ENCODE peak calls at places on chromosomes 12 and 14, in five cellular contexts. L is IMR-90, B is neuronal stem cell, G is H1, K is mesenchymal stem cell. E is an unnamed sample.

GRCh38 chr14:61704554-61704953 is 9.2 kb downstream of the HIF1A start:
- DNase-seq in L (no peak), B (no peak), G (no peak), K (no peak), E (no peak)

GRCh38 chr12:56988207-56988739 is 18.1 kb downstream of the ZBTB39 start:
- DNase-seq in L (no peak), B (no peak), G (peak), K (peak), E (peak)

GRCh38 chr14:53668861-53669260 is 287.8 kb downstream of the BMP4 start:
- DNase-seq in L (peak), B (no peak), G (no peak), K (peak), E (no peak)

GRCh38 chr12:97164936-97165335 is 257.9 kb downstream of the NEDD1 start:
- DNase-seq in L (no peak), B (no peak), G (no peak), K (no peak), E (no peak)

GRCh38 chr12:92403210-92404175 is 257.8 kb upstream of the BTG1 start:
- DNase-seq in L (no peak), B (no peak), G (no peak), K (no peak), E (peak)

GRCh38 chr14:64857979-64858740 is 21.5 kb downstream of the SPTB start:
- DNase-seq in L (no peak), B (no peak), G (no peak), K (no peak), E (peak)

GRCh38 chr14:58772814-58773620 is 135.3 kb downstream of the DACT1 start:
- DNase-seq in L (peak), B (no peak), G (no peak), K (peak), E (peak)

GRCh38 chr12:68896881-68897540 is 36.0 kb downstream of the CPM start:
- DNase-seq in L (no peak), B (no peak), G (no peak), K (no peak), E (no peak)

GRCh38 chr14:23294734-23295561 is 7.7 kb downstream of the PPP1R3E start:
- DNase-seq in L (peak), B (peak), G (peak), K (peak), E (peak)

GRCh38 chr12:121711925-121712461 is 559 bp upstream of the TMEM120B start:
- DNase-seq in L (no peak), B (no peak), G (no peak), K (no peak), E (peak)

GRCh38 chr12:43576162-43576561 is 24.2 kb upstream of the ADAMTS20 start:
- DNase-seq in L (no peak), B (no peak), G (no peak), K (no peak), E (no peak)

GRCh38 chr12:78916845-78917480 is 52.4 kb downstream of the SYT1 start:
- DNase-seq in L (peak), B (no peak), G (no peak), K (peak), E (peak)

GRCh38 chr14:87896393-87897380 is 96.3 kb downstream of the GALC start:
- DNase-seq in L (peak), B (peak), G (no peak), K (peak), E (peak)

GRCh38 chr14:89486961-89487360 is 69.9 kb upstream of the FOXN3 start:
- DNase-seq in L (no peak), B (no peak), G (no peak), K (no peak), E (no peak)

GRCh38 chr12:121404734-121405133 is 4.8 kb downstream of the RNF34 start:
- DNase-seq in L (no peak), B (no peak), G (no peak), K (no peak), E (no peak)

GRCh38 chr12:131860472-131861260 is 32.5 kb downstream of the MMP17 start:
- DNase-seq in L (peak), B (peak), G (no peak), K (peak), E (peak)

GRCh38 chr14:24060984-24061913 is 9.4 kb downstream of the CARMIL3 start:
- DNase-seq in L (no peak), B (no peak), G (no peak), K (no peak), E (no peak)

GRCh38 chr14:81990312-81990761 is 456.7 kb upstream of the SEL1L start:
- DNase-seq in L (peak), B (peak), G (peak), K (peak), E (peak)

GRCh38 chr14:73817020-73817419 is 34.6 kb upstream of the PTGR2 start:
- DNase-seq in L (no peak), B (no peak), G (no peak), K (no peak), E (no peak)

GRCh38 chr14:85443001-85443400 is 86.9 kb upstream of the FLRT2 start:
- DNase-seq in L (peak), B (no peak), G (no peak), K (no peak), E (no peak)

GRCh38 chr12:24668563-24668962 is 280.3 kb downstream of the BCAT1 start:
- DNase-seq in L (peak), B (no peak), G (no peak), K (peak), E (no peak)

GRCh38 chr12:132390287-132391076 is 61.1 kb upstream of the GALNT9 start:
- DNase-seq in L (no peak), B (no peak), G (no peak), K (no peak), E (no peak)

GRCh38 chr12:76876696-76877229 is 2.1 kb downstream of the CSRP2 start:
- DNase-seq in L (no peak), B (no peak), G (no peak), K (no peak), E (no peak)

GRCh38 chr14:72545411-72546311 is 348.2 kb downstream of the DPF3 start:
- DNase-seq in L (no peak), B (no peak), G (no peak), K (no peak), E (no peak)

GRCh38 chr14:29233188-29233587 is 466.6 kb downstream of the FOXG1 start:
- DNase-seq in L (no peak), B (no peak), G (no peak), K (peak), E (no peak)

GRCh38 chr12:75564398-75564797 is 53.0 kb upstream of the KRR1 start:
- DNase-seq in L (no peak), B (no peak), G (no peak), K (no peak), E (no peak)

GRCh38 chr12:104478396-104479140 is 21.8 kb downstream of the CHST11 start:
- DNase-seq in L (no peak), B (no peak), G (no peak), K (peak), E (no peak)

GRCh38 chr12:4829161-4829792 is 80.4 kb upstream of the KCNA1 start:
- DNase-seq in L (no peak), B (no peak), G (no peak), K (no peak), E (no peak)

GRCh38 chr14:105010106-105010505 is 10.8 kb downstream of the CDCA4 start:
- DNase-seq in L (no peak), B (no peak), G (no peak), K (no peak), E (no peak)
- H3K4ac ChIP-seq in L (no peak), B (no peak), G (no peak), K (no peak), E (no peak)

GRCh38 chr12:95220190-95220589 is 2.6 kb downstream of the VEZT start:
- DNase-seq in L (no peak), B (no peak), G (no peak), K (no peak), E (no peak)
- H3K4ac ChIP-seq in L (peak), B (no peak), G (no peak), K (no peak), E (no peak)

GRCh38 chr14:102319351-102320032 is at the start of gene ZNF839:
- DNase-seq in L (peak), B (peak), G (peak), K (peak), E (peak)
- H3K4ac ChIP-seq in L (peak), B (no peak), G (peak), K (peak), E (peak)

GRCh38 chr14:93319958-93320357 is 12.9 kb downstream of the BTBD7 start:
- DNase-seq in L (no peak), B (no peak), G (no peak), K (no peak), E (no peak)

GRCh38 chr14:93320489-93320888 is 12.3 kb downstream of the BTBD7 start:
- DNase-seq in L (peak), B (no peak), G (no peak), K (no peak), E (no peak)

GRCh38 chr14:93326196-93326595 is 6.6 kb downstream of the BTBD7 start:
- DNase-seq in L (no peak), B (no peak), G (no peak), K (no peak), E (no peak)

GRCh38 chr14:93323597-93323992 is 9.2 kb downstream of the BTBD7 start:
- DNase-seq in L (no peak), B (no peak), G (no peak), K (no peak), E (no peak)

GRCh38 chr14:93322886-93323596 is 9.8 kb downstream of the BTBD7 start:
- DNase-seq in L (no peak), B (no peak), G (no peak), K (no peak), E (no peak)
- H3K4ac ChIP-seq in L (no peak), B (no peak), G (no peak), K (peak), E (no peak)

GRCh38 chr14:69052181-69052601 is 73.1 kb upstream of the ACTN1 start:
- DNase-seq in L (no peak), B (no peak), G (no peak), K (no peak), E (no peak)

GRCh38 chr14:69050235-69051184 is 71.4 kb upstream of the ACTN1 start:
- DNase-seq in L (no peak), B (no peak), G (no peak), K (peak), E (peak)

GRCh38 chr14:69047255-69047654 is 68.2 kb upstream of the ACTN1 start:
- DNase-seq in L (no peak), B (no peak), G (no peak), K (no peak), E (no peak)

GRCh38 chr14:69048456-69048855 is 69.4 kb upstream of the ACTN1 start:
- DNase-seq in L (no peak), B (no peak), G (no peak), K (no peak), E (no peak)

GRCh38 chr14:69049675-69050074 is 70.6 kb upstream of the ACTN1 start:
- DNase-seq in L (peak), B (no peak), G (no peak), K (peak), E (no peak)
- H3K4ac ChIP-seq in L (peak), B (no peak), G (no peak), K (peak), E (no peak)

GRCh38 chr12:50527086-50527726 is 22.4 kb downstream of the DIP2B start:
- DNase-seq in L (no peak), B (no peak), G (no peak), K (no peak), E (no peak)
- H3K4ac ChIP-seq in L (no peak), B (no peak), G (no peak), K (no peak), E (no peak)

GRCh38 chr12:2138294-2138693 is 85.5 kb downstream of the CACNA1C start:
- DNase-seq in L (no peak), B (no peak), G (no peak), K (no peak), E (no peak)
- H3K4ac ChIP-seq in L (no peak), B (no peak), G (no peak), K (no peak), E (no peak)

GRCh38 chr14:91501951-91502930 is 7.9 kb downstream of the PPP4R3A start:
- DNase-seq in L (no peak), B (no peak), G (no peak), K (no peak), E (no peak)
- H3K4ac ChIP-seq in L (no peak), B (no peak), G (no peak), K (no peak), E (no peak)

DNA sequence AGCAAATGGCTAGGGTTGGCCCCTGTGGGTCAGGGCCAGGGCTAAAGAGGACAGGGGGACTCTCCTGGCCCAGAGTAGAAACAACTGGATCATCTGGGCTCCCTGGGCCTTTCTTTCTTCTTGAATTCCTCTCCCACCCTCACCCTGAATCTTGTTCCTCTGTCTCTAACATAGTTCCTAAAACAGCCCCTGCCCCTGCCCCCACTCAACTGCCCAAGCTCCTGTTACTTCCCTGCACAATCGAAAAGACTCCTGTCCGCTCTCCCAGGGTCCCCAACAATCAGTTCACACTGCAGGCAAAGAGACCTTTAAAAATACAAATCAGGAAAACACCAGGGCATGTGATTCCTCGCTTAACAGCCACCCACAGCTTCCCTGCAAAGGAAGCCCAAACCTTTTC is 18.0 kb upstream of the ANKRD33 start:
- DNase-seq in L (no peak), B (no peak), G (no peak), K (no peak), E (no peak)
- H3K4ac ChIP-seq in L (no peak), B (no peak), G (no peak), K (no peak), E (no peak)

GRCh38 chr12:51846209-51846779 is 2.2 kb downstream of the FIGNL2 start:
- DNase-seq in L (no peak), B (no peak), G (no peak), K (no peak), E (no peak)
- H3K4ac ChIP-seq in L (no peak), B (no peak), G (no peak), K (no peak), E (no peak)

E was measured in mesendoderm.